ENCODE peak calls at places on chromosomes 5 and 9, in six cellular contexts. H is H1, Z is GM23248, D is HCT116, S is PC-9, F is K562. O is an unnamed sample.

GRCh38 chr5:179834120-179834519 is 13.4 kb downstream of the SQSTM1 start:
- DNase-seq in H (no peak), Z (no peak), D (no peak), S (no peak), F (no peak), O (no peak)

GRCh38 chr9:87469833-87470465 is 27.7 kb upstream of the DAPK1 start:
- DNase-seq in H (no peak), Z (no peak), D (no peak), S (no peak), F (peak; percentile 17), O (no peak)

GRCh38 chr5:149310947-149311675 is 34.2 kb upstream of the GRPEL2 start:
- DNase-seq in H (no peak), Z (peak; percentile 59), D (no peak), S (no peak), F (no peak), O (peak; percentile 27)

GRCh38 chr5:142600611-142601360 is 85.1 kb downstream of the FGF1 start:
- DNase-seq in H (no peak), Z (peak; percentile 70), D (no peak), S (no peak), F (no peak), O (no peak)

GRCh38 chr5:132428811-132429440 is 59.4 kb downstream of the SLC22A5 start:
- DNase-seq in H (peak; percentile 14), Z (peak; percentile 84), D (no peak), S (peak; percentile 51), F (no peak), O (no peak)

GRCh38 chr5:119220576-119221197 is 135.1 kb upstream of the TNFAIP8 start:
- DNase-seq in H (no peak), Z (no peak), D (no peak), S (no peak), F (no peak), O (no peak)

GRCh38 chr5:61617995-61618525 is 286.0 kb downstream of the ZSWIM6 start:
- DNase-seq in H (no peak), Z (no peak), D (no peak), S (no peak), F (no peak), O (no peak)

GRCh38 chr9:92640398-92641091 is 29.4 kb downstream of the IPPK start:
- DNase-seq in H (no peak), Z (no peak), D (no peak), S (no peak), F (no peak), O (no peak)

GRCh38 chr9:98995059-98995665 is 51.5 kb downstream of the COL15A1 start:
- DNase-seq in H (no peak), Z (peak; percentile 58), D (no peak), S (no peak), F (no peak), O (no peak)

GRCh38 chr5:111792659-111793058 is 35.7 kb upstream of the NREP start:
- DNase-seq in H (no peak), Z (peak; percentile 88), D (no peak), S (no peak), F (no peak), O (no peak)

GRCh38 chr5:163766936-163767670 is 261.7 kb downstream of the MAT2B start:
- DNase-seq in H (no peak), Z (no peak), D (no peak), S (no peak), F (no peak), O (no peak)

GRCh38 chr9:24041294-24041693 is 215.3 kb upstream of the ELAVL2 start:
- DNase-seq in H (no peak), Z (no peak), D (no peak), S (no peak), F (no peak), O (no peak)

GRCh38 chr9:110452227-110452801 is 114.7 kb upstream of the TXNDC8 start:
- DNase-seq in H (no peak), Z (peak; percentile 19), D (no peak), S (no peak), F (no peak), O (peak; percentile 17)

GRCh38 chr5:64826541-64826940 is 57.8 kb downstream of the CWC27 start:
- DNase-seq in H (no peak), Z (no peak), D (no peak), S (no peak), F (no peak), O (no peak)

GRCh38 chr5:119930490-119930889 is 301.1 kb downstream of the FAM170A start:
- DNase-seq in H (no peak), Z (no peak), D (no peak), S (no peak), F (no peak), O (no peak)

GRCh38 chr5:870973-871372 is 20.2 kb upstream of the ZDHHC11 start:
- DNase-seq in H (no peak), Z (no peak), D (no peak), S (no peak), F (no peak), O (no peak)

GRCh38 chr9:101443358-101443757 is 7.8 kb upstream of the ALDOB start:
- DNase-seq in H (no peak), Z (no peak), D (no peak), S (no peak), F (no peak), O (no peak)

GRCh38 chr5:84381501-84382362 is 2.9 kb downstream of the EDIL3 start:
- DNase-seq in H (no peak), Z (peak; percentile 3), D (no peak), S (no peak), F (no peak), O (peak; percentile 27)

GRCh38 chr9:94870793-94871558 is 144.5 kb downstream of the AOPEP start:
- DNase-seq in H (peak; percentile 26), Z (peak; percentile 77), D (no peak), S (peak; percentile 91), F (no peak), O (no peak)

GRCh38 chr5:60584304-60584703 is 115.7 kb downstream of the DEPDC1B start:
- DNase-seq in H (no peak), Z (no peak), D (no peak), S (no peak), F (no peak), O (no peak)

GRCh38 chr9:32430720-32431119 is 46.3 kb downstream of the ACO1 start:
- DNase-seq in H (no peak), Z (peak; percentile 64), D (no peak), S (no peak), F (no peak), O (no peak)

GRCh38 chr9:5500441-5501235 is 9.7 kb upstream of the PDCD1LG2 start:
- DNase-seq in H (no peak), Z (no peak), D (no peak), S (no peak), F (peak; percentile 15), O (peak; percentile 61)

GRCh38 chr9:137813651-137814415 is 63.7 kb upstream of the CACNA1B start:
- DNase-seq in H (no peak), Z (no peak), D (no peak), S (no peak), F (no peak), O (no peak)

GRCh38 chr9:110332766-110333165 is 4.9 kb downstream of the TXNDC8 start:
- DNase-seq in H (no peak), Z (no peak), D (no peak), S (no peak), F (no peak), O (no peak)

GRCh38 chr5:127085371-127085770 is 12.1 kb upstream of the C5orf63 start:
- DNase-seq in H (no peak), Z (no peak), D (no peak), S (no peak), F (no peak), O (no peak)

GRCh38 chr5:3225201-3225960 is 370.3 kb upstream of the IRX1 start:
- DNase-seq in H (no peak), Z (no peak), D (no peak), S (no peak), F (no peak), O (no peak)

GRCh38 chr5:44665101-44665701 is 143.5 kb upstream of the MRPS30 start:
- DNase-seq in H (no peak), Z (peak; percentile 89), D (peak; percentile 36), S (no peak), F (no peak), O (no peak)

GRCh38 chr5:135990518-135991240 is 35.9 kb upstream of the LECT2 start:
- DNase-seq in H (no peak), Z (no peak), D (no peak), S (no peak), F (no peak), O (no peak)

GRCh38 chr5:168818586-168818985 is 239.4 kb upstream of the PANK3 start:
- DNase-seq in H (no peak), Z (no peak), D (no peak), S (no peak), F (no peak), O (no peak)

GRCh38 chr5:23411200-23411599 is 96.2 kb upstream of the PRDM9 start:
- DNase-seq in H (no peak), Z (no peak), D (no peak), S (no peak), F (no peak), O (no peak)

GRCh38 chr5:93575466-93575865 is 5.6 kb downstream of the NR2F1-AS1 start:
- DNase-seq in H (no peak), Z (no peak), D (no peak), S (no peak), F (no peak), O (no peak)

GRCh38 chr5:93576015-93576414 is 5.0 kb downstream of the NR2F1-AS1 start:
- DNase-seq in H (no peak), Z (no peak), D (no peak), S (no peak), F (no peak), O (no peak)

GRCh38 chr5:93574041-93574938 is 6.7 kb downstream of the NR2F1-AS1 start:
- DNase-seq in H (no peak), Z (no peak), D (no peak), S (no peak), F (no peak), O (no peak)

GRCh38 chr5:93573627-93573974 is 7.4 kb downstream of the NR2F1-AS1 start:
- DNase-seq in H (no peak), Z (no peak), D (no peak), S (no peak), F (no peak), O (no peak)

DNA sequence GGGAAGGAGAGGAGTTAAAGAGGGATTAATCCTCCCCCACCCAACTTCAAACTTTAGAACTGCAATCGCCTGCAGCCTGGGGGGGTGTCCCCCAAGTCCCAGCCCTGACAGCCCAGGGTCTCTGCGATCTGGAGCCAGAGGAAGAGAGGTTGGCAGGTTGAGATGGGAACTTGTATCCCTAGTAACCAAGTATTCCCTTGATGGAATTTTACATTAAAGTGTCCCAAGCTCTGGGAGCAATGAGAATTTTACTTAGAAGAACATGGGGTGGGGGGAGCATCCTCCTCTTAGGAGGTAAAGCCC is 6.1 kb downstream of the NR2F1-AS1 start:
- DNase-seq in H (no peak), Z (no peak), D (no peak), S (no peak), F (no peak), O (no peak)
- H3K27ac ChIP-seq in H (no peak overlapping the region), Z (no peak overlapping the region), D (no peak overlapping the region), S (no peak overlapping the region), F (no peak overlapping the region), O (no peak overlapping the region)

GRCh38 chr5:75395277-75395676 is 58.3 kb downstream of the HMGCR start:
- DNase-seq in H (no peak), Z (no peak), D (no peak), S (no peak), F (peak; percentile 16), O (no peak)
- H3K36me3 ChIP-seq in H (no peaks in the 10 kb centered on the region), Z (peaks cover 8% of the 10 kb centered on the region), D (no peaks in the 10 kb centered on the region), S (no peaks in the 10 kb centered on the region), F (peaks cover 18% of the 10 kb centered on the region), O (no peaks in the 10 kb centered on the region)

GRCh38 chr5:50730336-50730735 is 63.9 kb downstream of the PARP8 start:
- DNase-seq in H (no peak), Z (no peak), D (no peak), S (no peak), F (no peak), O (peak; percentile 40)
- TF ChIP-seq EZH2 in H (no peak), Z (no peak), D (no peak), S (no peak), F (no peak), O (no peak)

GRCh38 chr5:140113180-140113698 is 670 bp upstream of the PURA start:
- DNase-seq in H (peak; percentile 75), Z (peak; percentile 39), D (no peak), S (no peak), F (peak; percentile 36), O (no peak)
- H3K27ac ChIP-seq in H (no peak overlapping the region), Z (peak overlapping the region; percentile 69), D (peak overlapping the region; percentile 60), S (peak overlapping the region; percentile 33), F (peak overlapping the region; percentile 78), O (peak overlapping the region; percentile 87)

O was measured in A673.